ENCODE peak calls at places on chromosomes 6 and 20, in six cellular contexts. O is colonic mucosa, L is HepG2, X is fibroblast of lung, T is neural progenitor cell, H is GM23248. I is an unnamed sample.

GRCh38 chr6:36727491-36728021 is 29.9 kb downstream of the RAB44 start:
- DNase-seq in O (no peak), L (no peak), X (no peak), T (no peak), H (peak; percentile 20), I (peak; percentile 12)

GRCh38 chr6:166862287-166862977 is 93.9 kb downstream of the RNASET2 start:
- DNase-seq in O (no peak), L (no peak), X (no peak), T (peak; percentile 76), H (peak; percentile 23), I (no peak)

GRCh38 chr6:15961630-15962448 is 167.0 kb upstream of the MYLIP start:
- DNase-seq in O (no peak), L (no peak), X (no peak), T (no peak), H (no peak), I (no peak)

GRCh38 chr6:79949235-79949634 is 1.9 kb upstream of the ELOVL4 start:
- DNase-seq in O (peak; percentile 64), L (peak; percentile 79), X (peak; percentile 80), T (peak; percentile 92), H (peak; percentile 85), I (peak; percentile 72)

GRCh38 chr6:121521164-121521555 is 85.7 kb downstream of the GJA1 start:
- DNase-seq in O (no peak), L (no peak), X (no peak), T (peak; percentile 11), H (peak; percentile 21), I (peak; percentile 41)

GRCh38 chr20:58892126-58892931 is 39.8 kb downstream of the GNAS start:
- DNase-seq in O (peak; percentile 74), L (peak; percentile 73), X (peak; percentile 60), T (peak; percentile 86), H (peak; percentile 84), I (peak; percentile 54)

GRCh38 chr6:45415315-45415714 is 37.6 kb upstream of the SUPT3H start:
- DNase-seq in O (no peak), L (no peak), X (no peak), T (no peak), H (no peak), I (no peak)

GRCh38 chr6:130713144-130713543 is 114.1 kb upstream of the SMLR1 start:
- DNase-seq in O (no peak), L (no peak), X (no peak), T (peak; percentile 85), H (no peak), I (peak; percentile 96)

GRCh38 chr20:48928832-48929725 is 7.6 kb downstream of the ARFGEF2 start:
- DNase-seq in O (no peak), L (no peak), X (peak; percentile 9), T (no peak), H (peak; percentile 76), I (no peak)

GRCh38 chr6:42963855-42964605 is 3.5 kb downstream of the GNMT start:
- DNase-seq in O (peak; percentile 35), L (peak; percentile 76), X (peak; percentile 49), T (peak; percentile 84), H (peak; percentile 55), I (no peak)

GRCh38 chr6:168045141-168045691 is 33.8 kb downstream of the FRMD1 start:
- DNase-seq in O (no peak), L (peak; percentile 34), X (no peak), T (no peak), H (no peak), I (no peak)

GRCh38 chr6:79686698-79687309 is 55.7 kb downstream of the SH3BGRL2 start:
- DNase-seq in O (peak; percentile 34), L (no peak), X (no peak), T (no peak), H (no peak), I (no peak)

DNA sequence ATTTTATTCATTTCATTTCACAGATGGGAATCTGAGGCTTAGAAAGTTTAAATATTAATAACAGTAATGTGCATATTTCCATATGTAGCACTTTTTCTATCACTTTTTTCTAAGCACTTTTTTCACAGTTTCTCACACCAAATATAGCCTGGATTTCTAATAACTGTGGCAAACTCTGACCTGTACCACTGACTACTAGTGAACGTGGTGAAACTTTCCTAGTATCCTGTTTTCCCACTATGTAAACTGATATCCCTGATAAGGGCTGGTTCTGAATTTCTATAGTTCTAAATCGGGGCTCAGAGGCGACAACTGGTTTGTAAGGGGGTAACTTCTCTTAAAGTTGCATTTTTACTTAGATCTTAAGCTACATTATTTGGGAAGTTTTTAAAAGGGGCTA is 32.6 kb downstream of the MAP7 start:
- DNase-seq in O (no peak), L (no peak), X (no peak), T (no peak), H (no peak), I (no peak)
- H3K27ac ChIP-seq in O (no peak overlapping the region), L (no peak overlapping the region), X (no peak overlapping the region), T (no peak overlapping the region), H (no peak overlapping the region), I (no peak overlapping the region)

DNA sequence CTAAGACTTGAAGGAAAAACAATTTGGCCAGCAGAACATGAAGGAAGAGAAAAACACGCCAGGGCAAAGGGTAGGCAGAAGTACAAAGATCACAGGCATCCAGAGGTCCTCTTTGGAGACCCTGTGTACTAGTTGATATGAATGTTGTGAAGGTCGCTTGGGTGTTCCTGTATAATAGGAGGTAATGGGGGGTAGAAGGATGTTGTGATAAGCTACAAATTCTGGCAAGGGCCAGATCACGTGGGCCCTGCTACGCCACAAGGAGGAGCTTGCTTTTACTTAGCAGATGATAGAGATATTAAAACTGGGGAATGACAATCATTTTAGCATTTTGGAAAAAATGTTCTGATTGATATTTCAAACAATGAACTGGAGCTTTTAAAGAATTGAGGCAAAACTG is 878 bp upstream of the HLA-DMA start:
- DNase-seq in O (no peak), L (no peak), X (no peak), T (no peak), H (no peak), I (no peak)
- H3K9ac ChIP-seq in O (no peak overlapping the region), L (no peak overlapping the region), X (no peak overlapping the region), T (no peak overlapping the region), H (no peak overlapping the region), I (no peak overlapping the region)

GRCh38 chr6:118551063-118551672 is 3.1 kb downstream of the PLN start:
- DNase-seq in O (no peak), L (peak; percentile 44), X (peak; percentile 83), T (peak; percentile 59), H (peak; percentile 86), I (peak; percentile 6)
- H3K4me3 ChIP-seq in O (no peak overlapping the region), L (no peak overlapping the region), X (no peak overlapping the region), T (no peak overlapping the region), H (peak overlapping the region; percentile 49), I (no peak overlapping the region)

GRCh38 chr20:54201268-54201846 is 6.5 kb upstream of the PFDN4 start:
- DNase-seq in O (no peak), L (no peak), X (no peak), T (no peak), H (no peak), I (no peak)
- H3K27ac ChIP-seq in O (no peak overlapping the region), L (no peak overlapping the region), X (no peak overlapping the region), T (no peak overlapping the region), H (no peak overlapping the region), I (peak overlapping the region; percentile 33)

GRCh38 chr6:27592107-27592480 is 119.2 kb upstream of the ZNF184 start:
- DNase-seq in O (no peak), L (no peak), X (peak; percentile 30), T (peak; percentile 68), H (no peak), I (no peak)
- H3K9ac ChIP-seq in O (no peak overlapping the region), L (peak overlapping the region; percentile 45), X (no peak overlapping the region), T (no peak overlapping the region), H (no peak overlapping the region), I (no peak overlapping the region)